ENCODE peak calls at places on chromosomes 11 and 22, in nine cellular contexts. O is anterior cingulate cortex, P is substantia nigra, T is pons, M is GM12891, H is SJSA1, W is NCI-H1436, X is aorta, Z is caudate nucleus. E is an unnamed sample.

GRCh38 chr11:74311352-74311926 is at the start of gene P4HA3:
- DNase-seq in O (no peak), P (no peak), T (no peak), M (peak), H (peak), W (no peak), X (peak), Z (no peak), E (peak)

GRCh38 chr11:47912843-47913437 is 64.8 kb upstream of the NUP160 start:
- DNase-seq in O (no peak), P (no peak), T (no peak), M (no peak), H (no peak), W (no peak), X (no peak), Z (no peak), E (no peak)

GRCh38 chr11:96158126-96158525 is 184.9 kb downstream of the MAML2 start:
- DNase-seq in O (no peak), P (no peak), T (no peak), M (no peak), H (peak), W (no peak), X (no peak), Z (no peak), E (no peak)

GRCh38 chr11:117121176-117121575 is 22.9 kb upstream of the PAFAH1B2 start:
- DNase-seq in O (no peak), P (no peak), T (no peak), M (no peak), H (no peak), W (no peak), X (no peak), Z (no peak), E (no peak)

GRCh38 chr22:42880815-42881214 is 23.7 kb upstream of the ARFGAP3 start:
- DNase-seq in O (no peak), P (no peak), T (no peak), M (no peak), H (no peak), W (no peak), X (no peak), Z (no peak), E (no peak)

GRCh38 chr22:48139776-48140175 is 1377.3 kb downstream of the TBC1D22A start:
- DNase-seq in O (no peak), P (no peak), T (no peak), M (no peak), H (peak), W (no peak), X (no peak), Z (no peak), E (no peak)

GRCh38 chr11:97361812-97362378 is 972.1 kb downstream of the JRKL start:
- DNase-seq in O (no peak), P (no peak), T (peak), M (no peak), H (no peak), W (no peak), X (no peak), Z (no peak), E (no peak)

GRCh38 chr11:132559371-132560036 is 972.8 kb downstream of the OPCML start:
- DNase-seq in O (no peak), P (no peak), T (no peak), M (no peak), H (no peak), W (no peak), X (no peak), Z (no peak), E (no peak)

GRCh38 chr11:96049426-96049825 is 125.5 kb upstream of the MTMR2 start:
- DNase-seq in O (no peak), P (no peak), T (no peak), M (no peak), H (no peak), W (no peak), X (no peak), Z (no peak), E (no peak)

GRCh38 chr11:70594031-70594430 is 195.7 kb downstream of the CTTN start:
- DNase-seq in O (no peak), P (no peak), T (no peak), M (no peak), H (no peak), W (no peak), X (no peak), Z (no peak), E (no peak)

GRCh38 chr11:106061249-106061794 is 15.8 kb downstream of the KBTBD3 start:
- DNase-seq in O (no peak), P (no peak), T (peak), M (no peak), H (no peak), W (no peak), X (no peak), Z (no peak), E (no peak)

GRCh38 chr11:46273511-46274205 is 3.8 kb upstream of the CREB3L1 start:
- DNase-seq in O (no peak), P (no peak), T (no peak), M (no peak), H (no peak), W (no peak), X (no peak), Z (no peak), E (no peak)

GRCh38 chr11:112734207-112734606 is 227.0 kb upstream of the NCAM1 start:
- DNase-seq in O (no peak), P (no peak), T (no peak), M (no peak), H (peak), W (no peak), X (no peak), Z (no peak), E (no peak)

E was measured in GM19239.